ENCODE peak calls at places on chromosomes 3 and 15, in ten cellular contexts. F is cardiac muscle cell, R is lung, K is A549, Q is tibial artery, E is endodermal cell, D is SK-N-SH, B is PC-3, N is GM23338, V is small intestine. X is an unnamed sample.

GRCh38 chr3:195770081-195770840 is 41.5 kb downstream of the MUC4 start:
- DNase-seq in F (no peak), R (no peak), K (no peak), Q (no peak), E (peak; percentile 9), D (no peak), B (no peak), N (no peak), V (no peak), X (no peak)

GRCh38 chr3:52237659-52238172 is 1.2 kb downstream of the TWF2 start:
- DNase-seq in F (peak; percentile 88), R (peak; percentile 80), K (peak; percentile 70), Q (peak; percentile 92), E (peak; percentile 81), D (peak; percentile 58), B (peak; percentile 91), N (peak; percentile 72), V (no peak), X (no peak)

GRCh38 chr3:72044231-72044935 is 259.4 kb upstream of the PROK2 start:
- DNase-seq in F (peak; percentile 36), R (no peak), K (no peak), Q (no peak), E (no peak), D (no peak), B (no peak), N (no peak), V (no peak), X (no peak)

GRCh38 chr15:99105516-99106341 is 849 bp downstream of the SYNM start:
- DNase-seq in F (peak; percentile 68), R (no peak), K (peak; percentile 81), Q (peak; percentile 79), E (peak; percentile 88), D (peak; percentile 79), B (no peak), N (peak; percentile 89), V (peak; percentile 65), X (peak; percentile 89)

GRCh38 chr15:39969871-39970270 is 36.0 kb downstream of the EIF2AK4 start:
- DNase-seq in F (peak; percentile 84), R (peak; percentile 68), K (no peak), Q (peak; percentile 69), E (no peak), D (no peak), B (no peak), N (no peak), V (peak; percentile 22), X (no peak)

GRCh38 chr3:70488816-70489215 is 176.4 kb upstream of the MDFIC2 start:
- DNase-seq in F (no peak), R (no peak), K (no peak), Q (no peak), E (no peak), D (no peak), B (no peak), N (peak; percentile 42), V (no peak), X (no peak)

GRCh38 chr15:61339526-61339925 is 110.4 kb upstream of the RORA start:
- DNase-seq in F (no peak), R (no peak), K (no peak), Q (no peak), E (no peak), D (peak; percentile 39), B (no peak), N (no peak), V (no peak), X (no peak)

GRCh38 chr3:67977762-67978161 is 323.4 kb upstream of the SUCLG2 start:
- DNase-seq in F (no peak), R (no peak), K (no peak), Q (no peak), E (no peak), D (no peak), B (no peak), N (no peak), V (no peak), X (no peak)

GRCh38 chr3:10182950-10183349 is 18.2 kb downstream of the IRAK2 start:
- DNase-seq in F (no peak), R (peak; percentile 41), K (no peak), Q (no peak), E (no peak), D (no peak), B (no peak), N (no peak), V (no peak), X (no peak)

GRCh38 chr3:10178892-10179291 is 14.2 kb downstream of the IRAK2 start:
- DNase-seq in F (no peak), R (no peak), K (no peak), Q (no peak), E (no peak), D (no peak), B (no peak), N (no peak), V (no peak), X (no peak)

GRCh38 chr3:10184250-10184649 is 19.5 kb downstream of the IRAK2 start:
- DNase-seq in F (no peak), R (no peak), K (no peak), Q (no peak), E (no peak), D (no peak), B (no peak), N (no peak), V (no peak), X (no peak)

GRCh38 chr3:10177737-10178136 is 13.0 kb downstream of the IRAK2 start:
- DNase-seq in F (no peak), R (no peak), K (no peak), Q (no peak), E (no peak), D (no peak), B (no peak), N (no peak), V (no peak), X (no peak)

DNA sequence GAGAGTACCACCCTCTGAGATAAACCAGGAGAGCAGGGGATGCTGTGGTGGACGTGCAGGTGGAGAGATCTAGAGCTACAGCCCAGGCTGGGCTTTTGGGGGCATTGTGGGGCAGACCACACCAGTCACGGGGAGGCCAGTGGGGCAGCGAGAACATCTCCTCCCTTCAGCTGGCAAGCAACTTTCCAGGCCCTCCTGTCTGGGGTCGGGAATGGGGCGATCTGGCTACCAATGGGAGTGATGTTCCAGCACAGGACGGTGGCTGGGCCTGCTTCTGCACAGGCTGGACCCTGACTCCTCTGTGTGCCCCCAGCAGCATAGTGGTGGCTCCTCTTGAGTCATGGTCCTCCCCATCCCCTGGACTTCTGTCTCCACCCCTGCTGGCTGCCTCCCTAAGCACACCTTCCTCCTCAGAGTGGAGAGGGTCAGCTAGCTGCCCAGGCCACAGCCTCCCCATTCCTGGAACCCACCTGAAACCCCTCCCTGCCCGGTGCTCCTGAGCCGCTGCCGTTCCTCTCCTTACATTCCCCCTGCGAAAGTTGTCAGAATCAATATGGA is 16.1 kb downstream of the IRAK2 start:
- DNase-seq in F (no peak), R (no peak), K (no peak), Q (no peak), E (no peak), D (no peak), B (no peak), N (no peak), V (no peak), X (no peak)
- H3K4me1 ChIP-seq in F (no peaks in the 10 kb centered on the region), R (no peaks in the 10 kb centered on the region), K (no peaks in the 10 kb centered on the region), Q (no peaks in the 10 kb centered on the region), E (no peaks in the 10 kb centered on the region), D (no peaks in the 10 kb centered on the region), B (no peaks in the 10 kb centered on the region), N (no peaks in the 10 kb centered on the region), V (no peaks in the 10 kb centered on the region), X (no peaks in the 10 kb centered on the region)

DNA sequence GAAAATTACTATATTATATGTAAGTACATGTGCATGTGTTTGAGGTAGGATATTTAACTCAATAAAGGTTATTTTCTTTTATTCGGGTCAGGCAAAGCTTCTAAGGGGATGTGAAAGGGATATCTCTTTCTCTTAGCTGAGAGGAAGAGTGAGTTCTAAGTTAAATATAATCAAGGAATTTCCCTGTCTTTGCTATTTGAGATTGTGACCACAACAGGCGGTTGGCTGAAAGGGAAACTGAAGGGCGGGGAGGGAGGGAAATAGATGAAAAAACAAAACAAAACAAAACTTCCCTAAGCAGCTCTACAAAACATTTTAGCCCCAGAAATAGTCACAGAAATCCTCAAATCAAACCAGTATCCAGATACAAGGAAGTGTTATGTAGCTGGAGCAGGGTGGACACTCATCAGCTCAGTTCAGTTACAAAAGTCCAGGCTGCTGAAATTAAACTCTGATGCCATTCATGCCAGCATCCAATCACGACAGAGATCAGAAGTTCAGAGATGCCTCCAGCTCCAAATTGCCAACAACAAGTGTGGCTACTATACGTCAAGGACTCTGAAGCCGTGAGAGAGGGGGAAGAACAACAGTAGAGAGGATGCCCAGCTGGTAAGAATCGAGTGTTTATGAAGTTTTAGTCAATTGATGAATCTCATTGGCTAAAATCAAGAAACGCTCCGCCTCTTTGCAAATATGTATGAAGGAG is 369 bp upstream of the TP63 start:
- DNase-seq in F (peak; percentile 24), R (no peak), K (peak; percentile 88), Q (no peak), E (no peak), D (no peak), B (no peak), N (no peak), V (no peak), X (no peak)
- H3K4me3 ChIP-seq in F (no peak overlapping the region), R (no peak overlapping the region), K (peak overlapping the region; percentile 41), Q (peak overlapping the region; percentile 24), E (no peak overlapping the region), D (no peak overlapping the region), B (no peak overlapping the region), N (no peak overlapping the region), V (no peak overlapping the region), X (no peak overlapping the region)

GRCh38 chr3:177356113-177356512 is 158.8 kb upstream of the TBL1XR1 start:
- DNase-seq in F (no peak), R (no peak), K (no peak), Q (no peak), E (no peak), D (no peak), B (no peak), N (no peak), V (no peak), X (no peak)

GRCh38 chr3:177359601-177360357 is 162.5 kb upstream of the TBL1XR1 start:
- DNase-seq in F (peak; percentile 99), R (peak; percentile 94), K (peak; percentile 97), Q (peak; percentile 97), E (peak; percentile 98), D (peak; percentile 92), B (peak; percentile 99), N (peak; percentile 99), V (peak; percentile 99), X (peak; percentile 96)

GRCh38 chr3:177357352-177358084 is 160.2 kb upstream of the TBL1XR1 start:
- DNase-seq in F (peak; percentile 84), R (peak; percentile 29), K (peak; percentile 63), Q (no peak), E (peak; percentile 60), D (peak; percentile 38), B (peak; percentile 73), N (peak; percentile 47), V (peak; percentile 95), X (peak; percentile 37)

GRCh38 chr3:177358968-177359600 is 161.8 kb upstream of the TBL1XR1 start:
- DNase-seq in F (peak; percentile 24), R (peak; percentile 33), K (peak; percentile 78), Q (peak; percentile 72), E (peak; percentile 94), D (peak; percentile 47), B (peak; percentile 46), N (peak; percentile 80), V (peak; percentile 91), X (peak; percentile 74)

DNA sequence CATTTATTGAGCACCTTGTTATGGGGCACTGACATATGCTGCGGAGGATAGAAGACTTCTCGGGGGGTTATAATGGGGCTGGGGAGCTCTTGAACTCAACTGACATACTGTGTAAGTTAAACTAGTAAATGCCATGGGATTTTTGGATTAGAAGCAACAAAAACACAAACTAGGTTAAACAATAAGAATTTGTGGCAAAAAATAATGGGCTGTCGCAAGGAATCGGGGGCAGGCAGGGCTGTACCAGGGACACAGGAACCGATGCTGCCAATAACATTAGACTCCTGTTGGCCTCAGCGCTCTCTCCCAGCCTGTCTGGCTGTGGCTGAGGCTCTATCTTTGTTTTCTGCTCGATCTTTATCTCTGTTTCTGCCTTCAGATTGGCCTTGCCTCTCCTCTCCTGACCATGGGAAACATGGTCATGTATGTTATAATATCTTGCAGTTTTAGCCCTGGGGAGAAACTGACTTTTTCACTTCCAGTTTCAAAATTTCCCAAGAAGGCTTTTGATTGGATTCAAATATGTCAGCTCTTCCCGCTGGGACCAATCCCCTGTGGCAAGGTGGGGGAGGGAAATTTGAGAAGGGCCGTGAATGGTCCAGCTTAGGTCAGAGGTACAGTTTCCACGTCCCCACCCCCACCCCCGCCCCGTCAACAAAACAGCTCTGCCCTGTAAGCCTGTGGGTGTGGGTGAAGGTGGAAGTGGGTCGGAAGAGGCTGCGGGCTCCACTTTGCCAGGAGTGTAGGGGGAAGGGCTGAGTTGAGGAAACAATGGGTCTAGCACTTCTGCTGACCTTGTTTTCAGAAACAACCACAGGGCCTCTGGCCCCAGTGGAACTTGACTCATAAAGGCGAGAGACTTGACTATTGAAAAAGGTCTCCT is 161.0 kb upstream of the TBL1XR1 start:
- DNase-seq in F (peak; percentile 96), R (peak; percentile 73), K (peak; percentile 92), Q (peak; percentile 80), E (peak; percentile 93), D (peak; percentile 54), B (peak; percentile 96), N (peak; percentile 60), V (peak; percentile 65), X (peak; percentile 41)
- H3K4me1 ChIP-seq in F (peaks cover 26% of the 10 kb centered on the region), R (peaks cover 16% of the 10 kb centered on the region), K (peaks cover 48% of the 10 kb centered on the region), Q (peaks cover 37% of the 10 kb centered on the region), E (peaks cover 35% of the 10 kb centered on the region), D (peaks cover 40% of the 10 kb centered on the region), B (peaks cover 45% of the 10 kb centered on the region), N (peaks cover 25% of the 10 kb centered on the region), V (peaks cover 44% of the 10 kb centered on the region), X (peaks cover 55% of the 10 kb centered on the region)

GRCh38 chr3:4493931-4494806 is 1.0 kb downstream of the ITPR1 start:
- DNase-seq in F (peak; percentile 51), R (no peak), K (peak; percentile 8), Q (no peak), E (peak; percentile 72), D (peak; percentile 42), B (peak; percentile 37), N (peak; percentile 68), V (peak; percentile 16), X (peak; percentile 38)

GRCh38 chr3:4492240-4493007 is 724 bp upstream of the ITPR1 start:
- DNase-seq in F (peak; percentile 83), R (peak; percentile 60), K (peak; percentile 46), Q (peak; percentile 87), E (peak; percentile 85), D (peak; percentile 58), B (peak; percentile 79), N (peak; percentile 79), V (peak; percentile 62), X (peak; percentile 72)

GRCh38 chr3:4494807-4495200 is 1.7 kb downstream of the ITPR1 start:
- DNase-seq in F (no peak), R (no peak), K (no peak), Q (no peak), E (no peak), D (no peak), B (no peak), N (no peak), V (no peak), X (no peak)

GRCh38 chr3:4493008-4493930 is at the start of gene ITPR1:
- DNase-seq in F (peak; percentile 100), R (peak; percentile 99), K (peak; percentile 98), Q (peak; percentile 100), E (peak; percentile 100), D (peak; percentile 96), B (peak; percentile 99), N (peak; percentile 99), V (peak; percentile 98), X (peak; percentile 100)

DNA sequence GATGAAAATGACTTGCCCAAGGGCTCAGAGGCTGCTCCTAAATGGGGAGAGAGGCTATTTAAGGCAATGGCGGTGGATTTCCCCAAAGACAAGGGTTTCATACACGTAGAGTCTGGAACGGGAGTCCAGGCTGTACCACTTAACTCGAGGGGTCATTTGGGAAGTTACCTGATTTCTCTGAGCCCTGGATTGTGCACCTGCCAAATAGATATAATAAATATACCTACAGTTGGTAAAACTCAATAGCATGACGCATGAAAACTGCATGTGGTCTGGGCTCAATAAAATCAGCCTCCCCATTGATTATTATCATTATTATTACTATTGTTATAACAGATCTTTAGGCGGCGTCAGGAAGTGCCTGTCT is 1.3 kb upstream of the ITPR1 start:
- DNase-seq in F (no peak), R (no peak), K (no peak), Q (no peak), E (no peak), D (no peak), B (no peak), N (no peak), V (no peak), X (no peak)
- H3K4me3 ChIP-seq in F (peak overlapping the region; percentile 98), R (peak overlapping the region; percentile 81), K (peak overlapping the region; percentile 71), Q (peak overlapping the region; percentile 93), E (peak overlapping the region; percentile 93), D (peak overlapping the region; percentile 96), B (peak overlapping the region; percentile 80), N (peak overlapping the region; percentile 86), V (no peak overlapping the region), X (peak overlapping the region; percentile 73)